ENCODE peak calls at places on chromosomes 13 and 19, in five cellular contexts. Q is CD4-positive, alpha-beta memory T cell; Y is CD4-positive, alpha-beta T cell; O is activated CD4-positive, alpha-beta T cell treated with anti-CD3 and anti-CD28 coated beads, Interleukin-2, amount 10 ng/mL, durations not matched to agents 7 days and 5 days; U is T-cell. G is an unnamed sample.

GRCh38 chr13:99947666-99948065 is 23.9 kb downstream of the ZIC5 start:
- DNase-seq in Y (no peak), U (no peak), O (no peak), Q (no peak), G (no peak)

GRCh38 chr13:98083507-98083906 is 59.4 kb upstream of the FARP1 start:
- DNase-seq in O (no peak), Y (no peak), U (no peak), Q (no peak), G (no peak)

GRCh38 chr19:53549354-53549753 is 11.4 kb downstream of the ZNF331 start:
- DNase-seq in U (no peak), O (no peak), Q (no peak), Y (no peak), G (no peak)

GRCh38 chr13:53473397-53473796 is 444.8 kb downstream of the OLFM4 start:
- DNase-seq in O (no peak), Q (no peak), Y (no peak), U (no peak), G (no peak)

GRCh38 chr13:29594310-29594709 is 1.2 kb downstream of the SLC7A1 start:
- DNase-seq in Q (peak; percentile 52), O (peak; percentile 44), Y (peak; percentile 15), U (no peak), G (peak; percentile 63)

GRCh38 chr13:67367385-67367784 is 137.2 kb upstream of the PCDH9 start:
- DNase-seq in U (no peak), Y (no peak), Q (no peak), O (no peak), G (no peak)

GRCh38 chr19:34600366-34600765 is 76.6 kb downstream of the SCGB2B2 start:
- DNase-seq in Q (no peak), Y (no peak), O (no peak), U (no peak), G (no peak)

GRCh38 chr13:113080901-113081521 is 24.6 kb upstream of the F7 start:
- DNase-seq in U (no peak), Y (no peak), O (no peak), Q (no peak), G (no peak)

GRCh38 chr13:24008679-24009078 is 111.4 kb upstream of the C1QTNF9B start:
- DNase-seq in O (no peak), Q (no peak), U (no peak), Y (no peak), G (no peak)

GRCh38 chr19:19004144-19004543 is 29.2 kb downstream of the SUGP2 start:
- DNase-seq in U (no peak), O (no peak), Y (no peak), Q (no peak), G (no peak)

GRCh38 chr13:84500016-84500415 is 617.7 kb upstream of the SLITRK1 start:
- DNase-seq in U (no peak), O (no peak), Q (no peak), Y (no peak), G (no peak)

GRCh38 chr19:7216373-7216902 is 77.8 kb downstream of the INSR start:
- DNase-seq in O (no peak), Y (no peak), U (no peak), Q (no peak), G (no peak)